ENCODE peak calls at places on chromosomes 6 and 20, in eight cellular contexts. Z, Y, G, R, A, S, N and L are unnamed samples.

GRCh38 chr20:49210101-49210749 is 9.0 kb upstream of the DDX27 start:
- DNase-seq in R (no peak), A (no peak), Z (no peak), N (no peak), Y (no peak), G (no peak), S (no peak), L (no peak)

GRCh38 chr6:46876126-46876525 is 45.6 kb downstream of the ADGRF5 start:
- DNase-seq in Z (no peak), A (peak), N (no peak), S (peak), G (no peak), R (no peak), Y (no peak), L (peak)

GRCh38 chr6:21987501-21987957 is 309.3 kb downstream of the PRL start:
- DNase-seq in R (peak), Z (peak), G (peak), A (peak), S (peak), Y (peak), N (peak), L (peak)

GRCh38 chr20:5973172-5973571 is 22.7 kb downstream of the MCM8 start:
- DNase-seq in Y (no peak), A (peak), N (peak), R (peak), G (no peak), Z (no peak), S (peak), L (no peak)

GRCh38 chr6:6975395-6976111 is 132.2 kb upstream of the RREB1 start:
- DNase-seq in Z (no peak), G (no peak), R (no peak), N (no peak), Y (no peak), S (no peak), A (no peak), L (no peak)

GRCh38 chr6:108737594-108738546 is 110.4 kb upstream of the ARMC2 start:
- DNase-seq in S (peak), Z (peak), R (peak), N (peak), Y (no peak), A (peak), G (peak), L (peak)

GRCh38 chr20:60257671-60258070 is 299.4 kb downstream of the CDH26 start:
- DNase-seq in G (no peak), Y (no peak), N (no peak), Z (no peak), S (no peak), A (no peak), R (no peak), L (no peak)

GRCh38 chr6:117534974-117535373 is 52.5 kb downstream of the DCBLD1 start:
- DNase-seq in S (no peak), Z (no peak), A (no peak), Y (no peak), R (no peak), G (no peak), N (no peak), L (no peak)

GRCh38 chr6:160222491-160222890 is 36.1 kb downstream of the SLC22A2 start:
- DNase-seq in A (no peak), Y (no peak), R (no peak), Z (no peak), G (no peak), S (no peak), N (no peak), L (no peak)

GRCh38 chr6:118876814-118877213 is 17.1 kb upstream of the ASF1A start:
- DNase-seq in A (peak), S (peak), N (peak), Z (no peak), Y (no peak), R (no peak), G (no peak), L (no peak)

GRCh38 chr6:37650071-37650481 is 47.6 kb downstream of the MDGA1 start:
- DNase-seq in S (no peak), Z (no peak), Y (peak), A (no peak), G (no peak), R (peak), N (no peak), L (no peak)

GRCh38 chr20:62274332-62275262 is 28.2 kb upstream of the ADRM1 start:
- DNase-seq in Y (no peak), Z (no peak), N (no peak), S (no peak), R (no peak), A (peak), G (no peak), L (no peak)

GRCh38 chr20:19236371-19237055 is 24.1 kb downstream of the SLC24A3 start:
- DNase-seq in A (no peak), Y (no peak), R (no peak), G (no peak), Z (no peak), N (no peak), S (no peak), L (no peak)

GRCh38 chr6:27556406-27556805 is 83.5 kb upstream of the ZNF184 start:
- DNase-seq in N (no peak), S (no peak), R (no peak), Z (no peak), G (no peak), A (no peak), Y (no peak), L (no peak)

GRCh38 chr20:31707994-31708744 is 14.5 kb downstream of the BCL2L1 start:
- DNase-seq in R (peak), G (peak), Z (no peak), A (no peak), Y (peak), N (no peak), S (no peak), L (no peak)

GRCh38 chr20:34553366-34553867 is 5.1 kb upstream of the MAP1LC3A start:
- DNase-seq in Y (no peak), G (no peak), Z (no peak), R (no peak), S (no peak), N (no peak), A (no peak), L (no peak)

GRCh38 chr20:58070664-58071499 is 157.6 kb downstream of the ANKRD60 start:
- DNase-seq in Y (no peak), Z (no peak), R (no peak), N (no peak), G (peak), A (no peak), S (no peak), L (no peak)

GRCh38 chr20:21090112-21090737 is 15.9 kb downstream of the LINC00237 start:
- DNase-seq in S (no peak), N (no peak), G (no peak), A (no peak), R (no peak), Y (no peak), Z (no peak), L (no peak)

GRCh38 chr20:63378626-63379025 is 17.5 kb upstream of the CHRNA4 start:
- DNase-seq in S (no peak), Y (no peak), A (no peak), Z (no peak), G (no peak), N (no peak), R (peak), L (no peak)

GRCh38 chr6:158629376-158630221 is 14.9 kb downstream of the DYNLT1 start:
- DNase-seq in N (no peak), A (no peak), Y (no peak), R (no peak), S (no peak), Z (no peak), G (peak), L (no peak)

GRCh38 chr6:132259070-132259469 is 142.2 kb downstream of the MOXD1 start:
- DNase-seq in A (peak), S (peak), N (peak), R (peak), Z (no peak), Y (no peak), G (no peak), L (peak)

GRCh38 chr6:43916924-43917877 is 147.2 kb downstream of the VEGFA start:
- DNase-seq in R (peak), Z (peak), N (peak), Y (no peak), G (no peak), S (no peak), A (peak), L (no peak)

GRCh38 chr6:70954750-70955149 is 2.1 kb downstream of the B3GAT2 start:
- DNase-seq in S (no peak), A (no peak), G (no peak), Y (no peak), N (no peak), R (no peak), Z (no peak), L (no peak)

GRCh38 chr6:70956191-70956450 is 739 bp downstream of the B3GAT2 start:
- DNase-seq in S (no peak), G (no peak), R (no peak), N (no peak), Z (no peak), Y (no peak), A (no peak), L (no peak)

GRCh38 chr6:70956451-70957283 is at the start of gene B3GAT2:
- DNase-seq in N (peak), S (peak), Y (no peak), Z (no peak), R (peak), G (peak), A (peak), L (no peak)

GRCh38 chr6:70957284-70957617 is 391 bp upstream of the B3GAT2 start:
- DNase-seq in R (no peak), G (no peak), S (no peak), Y (no peak), A (no peak), N (no peak), Z (no peak), L (no peak)

DNA sequence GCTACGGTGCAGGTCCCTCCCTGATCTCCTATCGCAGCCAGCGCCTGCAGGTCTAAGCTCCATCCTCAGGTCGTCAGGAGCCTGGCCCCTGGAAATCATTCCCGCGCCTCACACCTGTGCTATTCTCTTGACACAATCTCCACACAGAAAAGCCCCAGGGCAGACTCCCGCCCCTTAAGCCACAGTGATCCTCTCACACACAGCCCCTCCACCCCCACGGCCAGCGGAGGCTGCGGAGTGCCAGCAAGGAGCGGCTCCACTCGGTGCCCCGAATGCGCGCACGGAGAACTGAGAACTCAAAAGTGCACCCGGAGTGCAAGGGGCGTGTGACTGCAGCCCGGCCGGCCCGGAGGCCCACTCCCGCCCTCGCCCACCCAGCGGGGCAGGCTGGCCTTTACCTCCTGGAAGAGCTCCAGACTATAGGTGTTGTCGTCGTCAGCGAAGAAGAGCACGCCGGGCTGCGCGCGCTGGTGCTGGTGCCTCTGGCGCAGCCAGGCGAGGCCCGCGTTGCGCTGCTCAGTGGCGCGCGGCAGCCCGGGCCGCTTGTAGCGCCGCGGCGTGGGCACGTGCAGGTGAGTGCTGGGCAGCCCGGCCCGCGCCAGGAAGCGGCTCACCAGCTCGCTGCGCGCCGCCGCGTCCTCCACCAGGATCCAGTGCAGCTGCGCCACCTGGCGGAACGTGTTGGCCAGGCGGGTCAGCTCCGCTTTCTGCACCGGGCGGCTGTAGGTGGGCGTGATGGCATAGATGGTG is 1.2 kb downstream of the B3GAT2 start:
- DNase-seq in A (peak), N (peak), S (peak), Z (no peak), G (peak), R (peak), Y (peak), L (peak)
- H3K4me3 ChIP-seq in A (peak), N (peak), S (peak), Z (peak), G (peak), R (peak), Y (peak), L (peak)

DNA sequence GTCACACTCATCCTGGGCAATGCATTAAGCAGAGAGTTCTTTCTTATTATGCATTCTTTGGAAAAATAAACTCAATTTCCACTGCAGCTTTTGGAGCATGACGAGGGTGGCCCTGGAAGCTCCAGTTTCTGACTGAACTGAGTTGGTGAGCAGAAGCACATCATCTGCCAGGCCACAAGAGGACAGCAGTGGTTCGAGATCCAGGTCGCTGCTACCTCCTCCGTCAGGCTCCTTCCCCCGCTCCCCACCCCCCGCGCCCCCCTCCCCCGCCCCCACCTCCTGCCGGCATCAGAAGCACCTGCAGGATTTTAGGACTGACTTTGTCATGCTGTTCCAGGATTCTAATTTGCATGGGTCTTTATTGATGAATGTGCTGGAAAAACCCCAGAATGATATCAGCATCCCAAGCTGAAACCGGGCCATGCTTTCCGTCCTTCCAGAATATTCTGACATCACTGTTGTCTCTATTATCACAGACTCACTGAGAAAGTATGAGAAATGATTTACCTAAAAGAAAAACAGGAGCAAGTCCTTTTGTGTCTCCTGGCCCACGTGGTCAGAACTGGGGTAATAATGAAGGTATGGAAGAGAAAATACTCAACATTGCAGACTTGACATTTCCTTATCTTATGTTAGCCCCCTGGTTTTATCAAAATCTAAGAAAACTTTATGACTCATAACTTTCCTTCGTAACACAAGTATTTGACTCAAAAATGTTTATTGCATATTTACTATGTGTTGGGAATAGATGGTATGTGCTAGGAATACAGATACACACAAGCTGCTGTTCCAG is 220.1 kb upstream of the EXOC2 start:
- DNase-seq in A (no peak), Z (peak), N (peak), G (no peak), R (peak), Y (no peak), S (peak), L (no peak)
- TF ChIP-seq CTCF in A (no peak), Z (peak), N (peak), G (no peak), R (peak), Y (peak), S (peak), L (peak)

GRCh38 chr6:82264321-82264720 is 16.8 kb upstream of the IBTK start:
- DNase-seq in R (no peak), Y (no peak), G (no peak), S (no peak), Z (no peak), N (no peak), A (no peak), L (no peak)

GRCh38 chr6:82260890-82261732 is 13.6 kb upstream of the IBTK start:
- DNase-seq in A (no peak), S (peak), Z (no peak), N (no peak), G (no peak), R (no peak), Y (no peak), L (no peak)

GRCh38 chr6:82263916-82264315 is 16.4 kb upstream of the IBTK start:
- DNase-seq in G (no peak), A (no peak), Z (no peak), R (no peak), Y (no peak), S (no peak), N (no peak), L (no peak)

GRCh38 chr6:82268301-82268846 is 20.8 kb upstream of the IBTK start:
- DNase-seq in G (no peak), S (peak), Y (no peak), R (no peak), A (peak), N (no peak), Z (no peak), L (no peak)

DNA sequence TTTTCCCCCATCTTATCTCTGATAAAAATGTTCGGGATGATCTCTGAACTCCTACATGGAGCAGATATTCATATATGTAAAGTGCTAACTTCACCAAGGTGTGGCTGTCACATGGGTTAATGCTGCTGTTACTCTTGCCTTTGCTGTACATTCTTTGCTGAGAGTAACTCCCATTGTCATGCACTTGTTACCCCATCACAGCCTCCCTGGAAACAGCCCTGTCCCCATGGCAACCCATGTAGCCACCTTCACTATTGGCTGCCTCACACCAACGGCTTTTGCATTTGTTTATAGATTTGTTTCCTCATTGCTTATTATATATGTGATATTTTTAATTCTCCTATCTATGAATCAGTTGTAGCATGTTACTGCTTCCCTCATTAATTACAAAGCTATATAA is 17.3 kb upstream of the IBTK start:
- DNase-seq in A (no peak), Y (no peak), S (no peak), R (no peak), Z (no peak), N (no peak), G (no peak), L (no peak)
- H3K4me3 ChIP-seq in A (no peak), Y (no peak), S (no peak), R (no peak), Z (no peak), N (no peak), G (no peak), L (no peak)

GRCh38 chr6:120378582-120379220 is 955.6 kb downstream of the TBC1D32 start:
- DNase-seq in Y (no peak), R (peak), A (peak), G (no peak), S (peak), N (no peak), Z (no peak), L (peak)
- TF ChIP-seq CTCF in Y (peak), R (peak), A (peak), G (no peak), S (peak), N (peak), Z (no peak), L (peak)

GRCh38 chr20:41370176-41370575 is 3.6 kb upstream of the EMILIN3 start:
- DNase-seq in R (no peak), G (no peak), S (no peak), Z (no peak), N (no peak), A (no peak), Y (no peak), L (no peak)

GRCh38 chr20:41367956-41368355 is 1.3 kb upstream of the EMILIN3 start:
- DNase-seq in G (no peak), Y (no peak), R (no peak), A (no peak), Z (no peak), S (no peak), N (no peak), L (no peak)

GRCh38 chr20:41371361-41371760 is 4.7 kb upstream of the EMILIN3 start:
- DNase-seq in Y (no peak), G (no peak), R (no peak), A (no peak), Z (no peak), N (no peak), S (no peak), L (no peak)

GRCh38 chr20:41367393-41367695 is 726 bp upstream of the EMILIN3 start:
- DNase-seq in R (no peak), S (no peak), Y (no peak), A (no peak), G (no peak), N (no peak), Z (no peak), L (no peak)

DNA sequence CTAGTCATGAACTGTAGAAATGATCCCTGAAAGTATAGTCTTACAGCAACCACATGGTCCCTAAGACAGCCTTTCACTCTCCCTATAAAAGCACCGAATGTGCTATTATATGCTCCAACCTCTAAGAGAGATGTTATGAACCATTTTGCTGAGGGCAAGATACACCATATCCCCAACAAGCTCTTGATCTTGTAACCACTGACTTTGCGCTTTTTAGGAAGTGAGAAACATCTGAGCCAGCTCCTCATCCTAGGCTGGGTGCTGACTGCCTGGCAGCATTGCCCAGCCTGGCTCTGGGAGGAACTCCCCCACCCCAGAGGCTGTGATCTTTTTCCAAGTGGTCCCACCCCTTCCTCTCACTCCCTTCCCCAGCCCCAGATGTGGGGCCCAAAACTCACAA is 3.1 kb upstream of the EMILIN3 start:
- DNase-seq in R (no peak), S (no peak), Z (no peak), G (no peak), A (no peak), N (no peak), Y (no peak), L (no peak)
- H3K4me3 ChIP-seq in R (no peak), S (no peak), Z (no peak), G (no peak), A (no peak), N (no peak), Y (no peak), L (no peak)

DNA sequence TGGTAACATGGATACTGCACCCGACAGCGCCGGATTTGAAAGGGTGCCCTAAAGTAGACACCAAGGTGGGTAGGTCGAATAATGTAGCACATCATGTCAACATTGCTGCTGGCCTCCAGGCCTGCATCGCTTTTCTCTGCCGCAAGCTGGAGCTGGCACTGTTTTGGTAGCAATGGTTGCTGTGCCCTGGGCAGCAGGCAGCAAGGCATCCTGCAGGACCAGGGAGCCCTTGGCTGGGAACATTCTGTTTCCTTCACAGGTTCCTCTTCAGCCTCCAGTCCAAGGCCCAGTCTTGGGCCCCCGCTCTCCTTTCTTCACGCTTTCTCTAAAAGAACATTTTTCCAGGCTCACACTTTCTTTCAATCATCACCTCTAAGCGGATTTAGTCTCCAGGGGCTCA is 365.8 kb upstream of the JARID2 start:
- DNase-seq in Z (no peak), A (no peak), R (no peak), G (no peak), Y (no peak), S (no peak), N (no peak), L (no peak)
- TF ChIP-seq CTCF in Z (no peak), A (no peak), R (no peak), G (no peak), Y (peak), S (no peak), N (no peak), L (no peak)